ENCODE peak calls at places on chromosomes 13 and 19, in six cellular contexts. P is H9, L is mesenchymal stem cell, C is H1, V is trophoblast cell, X is neuronal stem cell. Q is an unnamed sample.

GRCh38 chr19:39141929-39142328 is 16.3 kb downstream of the PAK4 start:
- DNase-seq in P (no peak), L (no peak), C (no peak), V (no peak), X (no peak), Q (no peak)

GRCh38 chr13:113489549-113490495 is 689 bp downstream of the DCUN1D2 start:
- DNase-seq in P (no peak), L (peak), C (no peak), V (peak), X (peak), Q (peak)

GRCh38 chr13:76697277-76697676 is 188.9 kb downstream of the KCTD12 start:
- DNase-seq in P (no peak), L (peak), C (no peak), V (no peak), X (no peak), Q (no peak)

GRCh38 chr19:6791237-6791636 is 18.7 kb downstream of the VAV1 start:
- DNase-seq in P (no peak), L (no peak), C (no peak), V (no peak), X (no peak), Q (no peak)

GRCh38 chr13:20424559-20424852 is 101.2 kb downstream of the CRYL1 start:
- DNase-seq in P (no peak), L (no peak), C (no peak), V (no peak), X (no peak), Q (no peak)

GRCh38 chr19:43532571-43532961 is 422 bp upstream of the ZNF575 start:
- DNase-seq in P (peak), L (no peak), C (no peak), V (no peak), X (no peak), Q (no peak)

GRCh38 chr13:30766957-30767603 is 31.7 kb downstream of the ALOX5AP start:
- DNase-seq in P (no peak), L (no peak), C (no peak), V (no peak), X (no peak), Q (no peak)

GRCh38 chr13:91349992-91350911 is 2.8 kb downstream of the MIR17HG start:
- DNase-seq in P (no peak), L (no peak), C (no peak), V (no peak), X (no peak), Q (no peak)

GRCh38 chr13:24233351-24233901 is 72.9 kb downstream of the SPATA13 start:
- DNase-seq in P (no peak), L (peak), C (no peak), V (no peak), X (no peak), Q (peak)

GRCh38 chr13:23427342-23428182 is 5.9 kb downstream of the SACS start:
- DNase-seq in P (no peak), L (peak), C (no peak), V (no peak), X (no peak), Q (peak)

GRCh38 chr19:16364231-16364865 is 39.7 kb downstream of the KLF2 start:
- DNase-seq in P (no peak), L (no peak), C (no peak), V (no peak), X (no peak), Q (no peak)

GRCh38 chr19:16920816-16921529 is 32.2 kb downstream of the F2RL3 start:
- DNase-seq in P (no peak), L (peak), C (no peak), V (peak), X (no peak), Q (peak)

GRCh38 chr19:44993526-44993925 is 7.7 kb upstream of the RELB start:
- DNase-seq in P (no peak), L (no peak), C (no peak), V (no peak), X (no peak), Q (no peak)
- H3K14ac ChIP-seq in P (no peak), L (no peak), C (no peak), V (no peak), X (no peak), Q (no peak)

DNA sequence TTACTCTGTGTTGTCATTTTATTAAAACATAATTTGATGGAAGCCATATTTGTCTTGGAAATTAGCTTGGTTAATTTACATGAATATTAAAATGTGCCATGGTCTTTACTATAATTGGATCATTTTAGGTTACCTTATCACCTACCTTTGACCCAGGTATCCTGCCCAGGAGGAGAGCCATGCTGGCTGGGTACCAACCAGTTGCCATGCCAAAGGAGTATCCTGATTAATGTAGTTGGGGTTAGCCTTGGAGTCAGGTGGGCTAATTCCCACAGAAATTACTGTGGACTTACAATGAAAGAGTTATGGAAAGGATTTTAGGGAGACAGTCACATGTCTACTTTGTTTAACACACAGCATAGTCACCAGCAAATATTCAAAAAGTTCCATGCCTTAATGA is 32.0 kb downstream of the NDFIP2 start:
- DNase-seq in P (no peak), L (no peak), C (no peak), V (no peak), X (no peak), Q (no peak)
- H3K14ac ChIP-seq in P (no peak), L (no peak), C (no peak), V (no peak), X (no peak), Q (no peak)

GRCh38 chr19:19584356-19584755 is 34.1 kb downstream of the PBX4 start:
- DNase-seq in P (no peak), L (no peak), C (no peak), V (no peak), X (no peak), Q (no peak)

GRCh38 chr19:19579533-19580361 is 38.7 kb downstream of the PBX4 start:
- DNase-seq in P (no peak), L (no peak), C (no peak), V (peak), X (no peak), Q (no peak)

GRCh38 chr19:19580417-19580816 is 38.1 kb downstream of the PBX4 start:
- DNase-seq in P (no peak), L (no peak), C (no peak), V (no peak), X (no peak), Q (no peak)

GRCh38 chr19:19581391-19581790 is 37.1 kb downstream of the PBX4 start:
- DNase-seq in P (no peak), L (no peak), C (no peak), V (no peak), X (no peak), Q (no peak)

GRCh38 chr19:19582471-19582870 is 36.0 kb downstream of the PBX4 start:
- DNase-seq in P (no peak), L (no peak), C (no peak), V (no peak), X (no peak), Q (no peak)
- H3K14ac ChIP-seq in P (no peak), L (no peak), C (no peak), V (no peak), X (no peak), Q (no peak)

GRCh38 chr19:2360876-2361232 is 789 bp downstream of the TMPRSS9 start:
- DNase-seq in P (no peak), L (no peak), C (no peak), V (no peak), X (no peak), Q (no peak)
- H3K14ac ChIP-seq in P (no peak), L (no peak), C (no peak), V (no peak), X (no peak), Q (no peak)

GRCh38 chr13:46580362-46580839 is 27.4 kb downstream of the LRCH1 start:
- DNase-seq in P (no peak), L (no peak), C (no peak), V (no peak), X (no peak), Q (no peak)
- H3K14ac ChIP-seq in P (no peak), L (no peak), C (no peak), V (no peak), X (no peak), Q (no peak)

Q was measured in IMR-90.